ENCODE peak calls at places on chromosomes 4 and X, in five cellular contexts. T is endothelial cell of umbilical vein, S is K562, J is A549, Y is GM12878. D is an unnamed sample.

GRCh38 chr4:4864940-4865704 is 5.7 kb downstream of the MSX1 start:
- DNase-seq in T (no peak), Y (no peak), S (no peak), J (no peak), D (no peak)

GRCh38 chr4:188018262-188018661 is 22.7 kb downstream of the ZFP42 start:
- DNase-seq in T (no peak), Y (no peak), J (no peak), S (no peak), D (no peak)

GRCh38 chr4:147981305-147981704 is 249.4 kb downstream of the ARHGAP10 start:
- DNase-seq in Y (peak), S (no peak), J (no peak), T (no peak), D (no peak)

GRCh38 chr4:52750819-52751348 is 341 bp downstream of the ERVMER34-1 start:
- DNase-seq in J (peak), S (no peak), Y (no peak), T (peak), D (no peak)

GRCh38 chrX:47218920-47219815 is 687 bp downstream of the CDK16 start:
- DNase-seq in S (peak), J (peak), T (peak), Y (no peak), D (peak)

GRCh38 chr4:3524920-3525319 is 7.3 kb downstream of the LRPAP1 start:
- DNase-seq in J (no peak), T (no peak), S (no peak), Y (no peak), D (no peak)

GRCh38 chr4:168811793-168812651 is 198.0 kb downstream of the CBR4 start:
- DNase-seq in S (no peak), Y (no peak), T (peak), J (no peak), D (no peak)

GRCh38 chr4:153409412-153409811 is 56.7 kb upstream of the TMEM131L start:
- DNase-seq in S (peak), Y (no peak), T (peak), J (no peak), D (no peak)

GRCh38 chr4:123340381-123340701 is 56.3 kb upstream of the SPRY1 start:
- DNase-seq in Y (no peak), S (no peak), T (peak), J (peak), D (peak)

GRCh38 chr4:180827193-180827592 is 1416.0 kb upstream of the TENM3 start:
- DNase-seq in S (no peak), T (no peak), Y (no peak), J (no peak), D (no peak)

GRCh38 chr4:42617030-42617429 is 39.9 kb downstream of the ATP8A1 start:
- DNase-seq in S (no peak), J (no peak), Y (no peak), T (no peak), D (no peak)

GRCh38 chr4:42656986-42657792 is at the start of gene ATP8A1:
- DNase-seq in T (peak), S (peak), J (peak), Y (no peak), D (peak)

GRCh38 chrX:100979881-100980607 is 10.5 kb downstream of the ARL13A start:
- DNase-seq in S (no peak), Y (no peak), J (no peak), T (no peak), D (peak)

GRCh38 chr4:135371137-135371536 is 1169.5 kb upstream of the PABPC4L start:
- DNase-seq in J (no peak), S (peak), T (no peak), Y (no peak), D (peak)

GRCh38 chr4:85747871-85748491 is 273.0 kb downstream of the ARHGAP24 start:
- DNase-seq in S (peak), T (peak), Y (no peak), J (peak), D (peak)

GRCh38 chrX:11724122-11725017 is 33.7 kb upstream of the MSL3 start:
- DNase-seq in T (peak), S (peak), J (peak), Y (no peak), D (peak)

GRCh38 chr4:6641164-6641970 is 882 bp downstream of the MRFAP1 start:
- DNase-seq in T (peak), S (peak), J (peak), Y (no peak), D (peak)
- TF ChIP-seq POLR2A in T (no peak), S (no peak), J (no peak), Y (peak), D (no peak)

GRCh38 chrX:1483843-1484637 is 31.3 kb upstream of the ASMTL start:
- DNase-seq in Y (peak), S (no peak), T (no peak), J (no peak), D (no peak)
- TF ChIP-seq MYC in Y (no peak), S (no peak), T (no peak), J (no peak), D (no peak)

DNA sequence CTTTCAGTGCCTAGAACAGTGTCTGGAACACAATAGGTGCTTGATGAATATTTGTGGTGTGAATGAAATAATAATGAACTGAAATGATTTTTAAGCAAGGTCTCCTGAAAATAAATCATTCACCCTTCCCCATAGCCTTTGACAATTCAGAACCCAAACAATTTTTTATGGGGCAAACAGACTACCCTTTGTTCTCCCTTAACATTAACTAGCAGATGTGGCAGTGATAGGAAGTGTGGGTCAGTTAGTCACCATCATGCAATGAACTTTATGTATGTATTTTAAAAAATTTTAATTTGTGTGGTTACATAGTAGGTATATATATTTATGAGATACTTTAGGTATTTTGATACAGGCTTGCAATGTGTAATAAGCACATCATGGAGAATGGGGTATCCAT is 27.2 kb upstream of the CD40LG start:
- DNase-seq in Y (no peak), J (no peak), T (no peak), S (no peak), D (no peak)
- TF ChIP-seq POLR2A in Y (no peak), J (no peak), T (no peak), S (no peak), D (no peak)

DNA sequence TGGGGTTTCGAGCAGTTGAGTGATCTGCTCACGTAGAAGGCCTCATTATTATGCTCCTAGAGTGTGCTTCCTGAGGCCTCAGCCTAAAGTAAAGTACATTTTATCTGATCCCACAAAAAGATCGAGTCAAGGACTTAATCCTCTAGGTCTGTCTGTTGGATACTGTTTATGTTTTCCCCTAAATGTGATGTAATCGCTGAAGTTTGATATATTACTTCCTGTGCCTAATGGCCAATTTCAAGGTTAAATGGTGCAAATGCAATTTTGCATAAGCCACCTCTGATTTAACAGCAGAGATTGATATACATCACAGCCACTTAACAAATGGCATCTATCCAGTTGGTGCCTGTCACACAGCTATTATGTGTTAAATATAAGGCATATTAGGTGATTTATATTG is 19.4 kb upstream of the SERTM2 start:
- DNase-seq in S (no peak), J (no peak), Y (no peak), T (no peak), D (no peak)
- TF ChIP-seq MYC in S (no peak), J (no peak), Y (no peak), T (no peak), D (no peak)

DNA sequence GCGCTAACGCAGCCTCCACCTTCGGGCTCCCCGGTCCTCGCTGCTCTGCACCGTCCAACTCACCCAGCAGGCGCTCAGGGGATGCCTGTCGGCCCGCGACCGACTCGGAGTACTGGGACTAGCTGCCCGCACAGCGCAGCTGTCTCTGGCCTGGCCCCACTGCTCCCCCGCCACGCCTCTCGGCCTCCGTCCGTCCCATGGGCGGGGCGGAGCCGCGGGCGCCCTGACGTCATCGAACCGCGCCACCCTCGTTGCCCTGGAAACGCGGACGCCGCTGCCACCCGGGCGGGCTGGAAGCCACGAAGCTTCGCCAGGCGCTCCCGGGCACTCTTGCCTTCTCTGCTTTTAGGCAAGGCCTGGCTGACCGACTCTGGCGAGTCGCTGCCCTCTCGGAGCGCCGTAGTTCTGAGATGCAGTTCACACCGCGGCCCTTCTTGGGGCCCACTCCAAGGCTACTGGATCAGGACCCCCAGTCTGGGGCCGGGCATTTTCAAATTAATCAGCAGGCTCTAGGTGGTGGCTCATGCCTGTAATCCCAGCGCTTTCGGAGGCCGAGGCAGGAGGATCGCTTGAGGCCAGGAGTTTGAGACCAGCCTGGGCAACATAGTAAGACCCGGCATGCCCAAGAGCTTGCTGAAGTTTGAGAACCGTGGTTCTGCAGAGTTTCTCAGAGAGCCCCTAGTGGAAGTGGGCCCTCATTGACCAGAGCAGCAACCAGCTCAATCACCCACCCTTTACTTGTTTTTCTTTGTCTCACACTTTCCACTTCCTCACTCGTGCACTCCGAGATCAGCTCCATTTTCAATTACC is 12.0 kb downstream of the ACOX3 start:
- DNase-seq in J (peak), T (peak), Y (peak), S (peak), D (peak)
- TF ChIP-seq POLR2A in J (peak), T (peak), Y (peak), S (peak), D (peak)

D was measured in NB4.